ENCODE peak calls at places on chromosomes 7 and 10, in four cellular contexts. M is A549, T is left cardiac atrium, F is sigmoid colon. D is an unnamed sample.

GRCh38 chr7:90178592-90179279 is 24.5 kb downstream of the STEAP1 start:
- DNase-seq in M (peak; percentile 25), T (no peak), F (no peak), D (peak; percentile 90)

GRCh38 chr7:2635148-2635668 is 3.4 kb downstream of the TTYH3 start:
- DNase-seq in M (no peak), T (no peak), F (no peak), D (no peak)

GRCh38 chr10:80081026-80081425 is 2.6 kb downstream of the TMEM254 start:
- DNase-seq in M (no peak), T (no peak), F (no peak), D (no peak)

GRCh38 chr10:14211617-14212016 is 119.1 kb downstream of the FRMD4A start:
- DNase-seq in M (no peak), T (no peak), F (no peak), D (no peak)

GRCh38 chr10:11425288-11425595 is 186.2 kb downstream of the USP6NL start:
- DNase-seq in M (no peak), T (no peak), F (no peak), D (no peak)

GRCh38 chr10:4980793-4981192 is 17.6 kb downstream of the AKR1C1 start:
- DNase-seq in M (no peak), T (no peak), F (no peak), D (no peak)

GRCh38 chr7:143221737-143222136 is at the start of gene TAS2R40:
- DNase-seq in M (no peak), T (no peak), F (no peak), D (no peak)

GRCh38 chr10:110893559-110894179 is 21.9 kb downstream of the PDCD4 start:
- DNase-seq in M (peak; percentile 48), T (no peak), F (no peak), D (peak; percentile 47)

D was measured in dermis microvascular lymphatic vessel endothelial cell.